ENCODE peak calls at places on chromosomes 7 and 10, in seven cellular contexts. V, E, M, Y, X, D and P are unnamed samples.

GRCh38 chr7:4204530-4205165 is 477.4 kb upstream of the FOXK1 start:
- DNase-seq in E (no peak), Y (no peak), X (peak; percentile 86), D (no peak), M (no peak), V (no peak), P (no peak)

GRCh38 chr7:155533827-155534690 is 12.3 kb downstream of the CNPY1 start:
- DNase-seq in D (peak; percentile 57), E (no peak), X (peak; percentile 79), Y (no peak), V (no peak), M (no peak), P (peak; percentile 76)

GRCh38 chr10:43105119-43105792 is 28.4 kb downstream of the RET start:
- DNase-seq in Y (peak; percentile 77), D (peak; percentile 89), E (peak; percentile 72), M (peak; percentile 74), X (peak; percentile 90), V (peak; percentile 70), P (peak; percentile 79)

GRCh38 chr10:72665925-72666324 is 26.0 kb upstream of the MCU start:
- DNase-seq in E (no peak), Y (no peak), M (no peak), X (no peak), D (no peak), V (no peak), P (no peak)

GRCh38 chr7:150992833-150993302 is 2.1 kb downstream of the NOS3 start:
- DNase-seq in D (no peak), E (no peak), X (peak; percentile 91), V (no peak), M (peak; percentile 77), Y (peak; percentile 43), P (no peak)

GRCh38 chr10:32372000-32372875 is 25.3 kb upstream of the EPC1 start:
- DNase-seq in V (no peak), Y (no peak), E (peak; percentile 61), D (no peak), X (no peak), M (peak; percentile 53), P (no peak)

GRCh38 chr10:101165736-101166135 is 34.6 kb downstream of the TLX1 start:
- DNase-seq in M (no peak), E (no peak), D (no peak), Y (no peak), V (no peak), X (no peak), P (no peak)

GRCh38 chr7:87129332-87129731 is 22.9 kb upstream of the DMTF1 start:
- DNase-seq in Y (no peak), V (no peak), X (no peak), E (no peak), M (no peak), D (no peak), P (no peak)

GRCh38 chr7:19754521-19755116 is 18.8 kb downstream of the TMEM196 start:
- DNase-seq in E (no peak), V (no peak), M (no peak), X (no peak), Y (no peak), D (no peak), P (no peak)

GRCh38 chr7:95527033-95527775 is 41.5 kb downstream of the ASB4 start:
- DNase-seq in V (peak; percentile 64), E (peak; percentile 54), D (no peak), X (peak; percentile 75), M (peak; percentile 27), Y (no peak), P (no peak)

GRCh38 chr10:102870221-102870620 is 951 bp downstream of the AS3MT start:
- DNase-seq in V (no peak), E (no peak), Y (no peak), D (no peak), M (no peak), X (peak; percentile 35), P (no peak)

GRCh38 chr7:54712777-54713176 is 46.2 kb downstream of the SEC61G start:
- DNase-seq in Y (no peak), V (no peak), X (no peak), E (no peak), D (no peak), M (no peak), P (no peak)

GRCh38 chr10:68900427-68901105 is 549 bp upstream of the DDX50 start:
- DNase-seq in Y (peak; percentile 78), D (peak; percentile 91), V (no peak), M (peak; percentile 79), E (no peak), X (no peak), P (peak; percentile 82)

GRCh38 chr7:158125721-158126120 is 461.9 kb downstream of the PTPRN2 start:
- DNase-seq in D (peak; percentile 16), E (no peak), X (no peak), M (no peak), Y (no peak), V (no peak), P (no peak)

GRCh38 chr7:158123214-158123613 is 464.4 kb downstream of the PTPRN2 start:
- DNase-seq in X (no peak), V (no peak), D (no peak), Y (no peak), M (no peak), E (no peak), P (no peak)

GRCh38 chr7:158123753-158124152 is 463.9 kb downstream of the PTPRN2 start:
- DNase-seq in D (no peak), E (no peak), M (no peak), V (no peak), Y (no peak), X (no peak), P (peak; percentile 68)

GRCh38 chr7:158125091-158125490 is 462.5 kb downstream of the PTPRN2 start:
- DNase-seq in D (no peak), V (no peak), E (no peak), M (no peak), Y (no peak), X (no peak), P (no peak)

DNA sequence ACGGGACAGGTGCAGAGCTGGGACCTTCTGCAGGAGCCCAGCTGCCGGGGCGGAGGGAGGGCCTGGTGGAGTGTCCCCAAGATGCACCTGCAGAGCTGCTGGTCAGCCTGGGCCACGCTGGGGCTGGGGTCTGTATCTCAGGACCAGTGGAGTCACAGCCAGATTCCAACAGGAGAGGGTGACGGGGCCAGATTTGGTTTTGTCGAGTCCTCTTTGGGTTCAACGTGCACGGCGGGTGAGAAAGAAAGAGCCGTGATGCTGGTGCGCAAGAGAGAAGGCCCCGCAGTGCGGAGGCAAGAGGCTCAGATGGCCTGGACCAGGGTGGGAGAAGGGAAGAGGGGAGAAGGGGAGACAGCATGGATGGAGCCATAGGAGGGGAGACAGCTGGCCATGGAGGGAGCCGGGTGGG is 462.9 kb downstream of the PTPRN2 start:
- DNase-seq in V (no peak), Y (no peak), D (no peak), M (no peak), E (no peak), X (no peak), P (peak; percentile 52)
- H3K9me3 ChIP-seq in V (no peaks in the 10 kb centered on the region), Y (peaks cover 13% of the 10 kb centered on the region), D (no peaks in the 10 kb centered on the region), M (no peaks in the 10 kb centered on the region), E (no peaks in the 10 kb centered on the region), X (no peaks in the 10 kb centered on the region), P (no peaks in the 10 kb centered on the region)

GRCh38 chr7:158424011-158424410 is 163.6 kb downstream of the PTPRN2 start:
- DNase-seq in D (peak; percentile 37), Y (no peak), V (no peak), X (no peak), E (no peak), M (no peak), P (no peak)
- H3K9me3 ChIP-seq in D (no peaks in the 10 kb centered on the region), Y (no peaks in the 10 kb centered on the region), V (no peaks in the 10 kb centered on the region), X (peaks cover under 1% of the 10 kb centered on the region), E (no peaks in the 10 kb centered on the region), M (no peaks in the 10 kb centered on the region), P (no peaks in the 10 kb centered on the region)

GRCh38 chr10:49053998-49054692 is 61.2 kb downstream of the VSTM4 start:
- DNase-seq in D (no peak), Y (no peak), V (no peak), X (no peak), M (no peak), E (no peak), P (no peak)
- H3K9me3 ChIP-seq in D (no peaks in the 10 kb centered on the region), Y (no peaks in the 10 kb centered on the region), V (no peaks in the 10 kb centered on the region), X (no peaks in the 10 kb centered on the region), M (no peaks in the 10 kb centered on the region), E (no peaks in the 10 kb centered on the region), P (no peaks in the 10 kb centered on the region)

DNA sequence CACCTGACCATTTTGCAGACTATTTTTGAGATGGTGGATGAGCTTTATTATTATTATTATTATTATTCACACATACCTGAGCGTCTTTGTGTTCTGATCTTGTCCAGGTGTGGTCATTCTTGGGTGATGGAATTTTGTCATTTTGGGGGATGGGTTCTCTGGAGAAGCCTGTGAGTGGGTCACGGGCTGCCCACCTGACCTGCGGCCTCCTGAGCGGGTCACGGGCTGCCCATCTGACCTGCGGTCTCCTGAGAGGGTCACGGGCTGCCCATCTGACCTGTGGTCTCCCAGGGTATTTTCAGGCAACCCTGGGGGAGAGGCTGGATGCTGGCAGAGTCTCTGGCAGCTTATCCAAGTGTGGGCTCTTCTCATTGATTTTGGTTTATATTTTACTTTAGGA is 7.3 kb downstream of the SCART1 start:
- DNase-seq in X (no peak), E (no peak), D (no peak), M (no peak), Y (no peak), V (no peak), P (no peak)
- H3K9me3 ChIP-seq in X (peaks cover 75% of the 10 kb centered on the region), E (no peaks in the 10 kb centered on the region), D (no peaks in the 10 kb centered on the region), M (no peaks in the 10 kb centered on the region), Y (no peaks in the 10 kb centered on the region), V (no peaks in the 10 kb centered on the region), P (no peaks in the 10 kb centered on the region)

DNA sequence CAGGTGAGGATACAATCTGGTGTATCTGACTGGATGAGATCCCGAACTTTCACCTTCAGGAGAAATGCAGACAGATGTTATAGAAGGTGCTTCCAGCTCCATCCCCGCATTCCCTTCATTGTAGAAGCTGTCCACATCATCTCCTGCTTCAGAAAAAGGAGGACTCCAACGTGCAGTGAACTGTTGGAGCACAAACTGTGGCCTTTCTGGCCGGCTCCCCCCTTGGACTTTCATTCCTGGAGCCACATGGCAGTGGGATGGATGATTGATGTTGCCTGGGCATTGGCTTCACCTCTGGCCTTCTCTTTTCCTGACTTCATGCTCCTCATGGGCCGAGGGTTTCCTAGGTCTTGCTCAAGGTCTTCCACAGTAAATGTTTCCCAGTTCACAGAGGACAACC is 29.6 kb upstream of the ZNF273 start:
- DNase-seq in E (no peak), Y (no peak), M (no peak), D (no peak), X (no peak), V (peak; percentile 3), P (no peak)
- H3K9me3 ChIP-seq in E (no peaks in the 10 kb centered on the region), Y (no peaks in the 10 kb centered on the region), M (no peaks in the 10 kb centered on the region), D (no peaks in the 10 kb centered on the region), X (no peaks in the 10 kb centered on the region), V (no peaks in the 10 kb centered on the region), P (no peaks in the 10 kb centered on the region)

GRCh38 chr10:107443817-107444216 is 279.3 kb upstream of the SORCS1 start:
- DNase-seq in Y (no peak), D (no peak), M (no peak), V (no peak), X (no peak), E (no peak), P (no peak)

GRCh38 chr10:107440741-107441140 is 276.2 kb upstream of the SORCS1 start:
- DNase-seq in M (no peak), X (no peak), D (no peak), E (no peak), Y (no peak), V (no peak), P (no peak)

GRCh38 chr10:107437921-107438320 is 273.4 kb upstream of the SORCS1 start:
- DNase-seq in V (no peak), Y (no peak), D (no peak), M (no peak), X (no peak), E (no peak), P (no peak)

GRCh38 chr10:107444443-107444842 is 279.9 kb upstream of the SORCS1 start:
- DNase-seq in X (no peak), Y (no peak), D (no peak), M (no peak), V (no peak), E (no peak), P (no peak)

GRCh38 chr10:107442035-107442505 is 277.6 kb upstream of the SORCS1 start:
- DNase-seq in V (no peak), M (no peak), D (no peak), Y (no peak), X (no peak), E (no peak), P (no peak)
- H3K9me3 ChIP-seq in V (no peaks in the 10 kb centered on the region), M (no peaks in the 10 kb centered on the region), D (no peaks in the 10 kb centered on the region), Y (peaks cover 5% of the 10 kb centered on the region), X (no peaks in the 10 kb centered on the region), E (no peaks in the 10 kb centered on the region), P (no peaks in the 10 kb centered on the region)